ENCODE peak calls at places on chromosomes 7 and 10, in five cellular contexts. K is RPMI8226; V is transverse colon; E is activated effector memory CD4-positive, alpha-beta T cell treated with anti-CD3 and anti-CD28 coated beads, Interleukin-2, amount 50 U/mL, for 16 hours; L is NCI-H2029. N is an unnamed sample.

GRCh38 chr7:4738711-4739527 is 36.5 kb upstream of the AP5Z1 start:
- DNase-seq in K (no peak), V (no peak), E (no peak), L (peak; percentile 45), N (no peak)

GRCh38 chr10:67141300-67141699 is 215.5 kb downstream of the LRRTM3 start:
- DNase-seq in K (no peak), V (no peak), E (no peak), L (no peak), N (no peak)

GRCh38 chr7:142560166-142560565 is 189.1 kb upstream of the PRSS1 start:
- DNase-seq in K (no peak), V (no peak), E (no peak), L (no peak), N (no peak)

GRCh38 chr7:118918556-118918955 is 694.1 kb downstream of the ANKRD7 start:
- DNase-seq in K (peak; percentile 42), V (no peak), E (no peak), L (peak; percentile 29), N (no peak)

GRCh38 chr7:11239311-11239710 is 265.6 kb downstream of the PHF14 start:
- DNase-seq in K (no peak), V (no peak), E (no peak), L (no peak), N (no peak)

GRCh38 chr7:28573751-28574295 is 161.5 kb downstream of the CREB5 start:
- DNase-seq in K (peak; percentile 71), V (no peak), E (no peak), L (peak; percentile 47), N (no peak)

GRCh38 chr10:17961551-17962422 is 10.1 kb downstream of the SLC39A12 start:
- DNase-seq in K (no peak), V (no peak), E (no peak), L (no peak), N (no peak)

GRCh38 chr10:131921191-131921590 is 20.4 kb downstream of the PPP2R2D start:
- DNase-seq in K (no peak), V (no peak), E (no peak), L (no peak), N (no peak)

GRCh38 chr10:37667736-37668135 is 189.7 kb downstream of the ZNF248 start:
- DNase-seq in K (no peak), V (no peak), E (no peak), L (no peak), N (no peak)

GRCh38 chr10:43671659-43672555 is 23.2 kb upstream of the ZNF32 start:
- DNase-seq in K (peak; percentile 59), V (peak; percentile 30), E (peak; percentile 69), L (no peak), N (peak; percentile 17)

GRCh38 chr7:100547872-100548271 is 8.9 kb downstream of the AGFG2 start:
- DNase-seq in K (no peak), V (no peak), E (no peak), L (peak; percentile 76), N (no peak)

GRCh38 chr7:155371884-155372781 is 74.5 kb downstream of the INSIG1 start:
- DNase-seq in K (peak; percentile 53), V (no peak), E (no peak), L (no peak), N (no peak)

GRCh38 chr10:107614939-107615665 is 450.6 kb upstream of the SORCS1 start:
- DNase-seq in K (no peak), V (no peak), E (no peak), L (peak; percentile 37), N (no peak)

GRCh38 chr7:139714163-139714901 is 63.5 kb downstream of the HIPK2 start:
- DNase-seq in K (no peak), V (peak; percentile 54), E (no peak), L (no peak), N (no peak)

GRCh38 chr10:33238643-33239042 is 95.8 kb downstream of the NRP1 start:
- DNase-seq in K (no peak), V (no peak), E (no peak), L (no peak), N (no peak)

GRCh38 chr10:74643586-74643956 is 182.8 kb upstream of the KAT6B start:
- DNase-seq in K (no peak), V (no peak), E (no peak), L (no peak), N (no peak)

GRCh38 chr10:132006966-132007365 is 25.2 kb upstream of the BNIP3 start:
- DNase-seq in K (no peak), V (no peak), E (no peak), L (no peak), N (no peak)

GRCh38 chr7:112505495-112505894 is 24.7 kb downstream of the LSMEM1 start:
- DNase-seq in K (no peak), V (no peak), E (no peak), L (no peak), N (no peak)

GRCh38 chr7:23864984-23865383 is 155.0 kb downstream of the STK31 start:
- DNase-seq in K (no peak), V (no peak), E (no peak), L (no peak), N (no peak)

GRCh38 chr10:3018247-3018646 is 49.1 kb upstream of the PFKP start:
- DNase-seq in K (no peak), V (no peak), E (no peak), L (no peak), N (no peak)

GRCh38 chr7:14973712-14974428 is 71.3 kb upstream of the DGKB start:
- DNase-seq in K (no peak), V (no peak), E (no peak), L (no peak), N (no peak)

GRCh38 chr7:83072576-83073517 is 89.8 kb downstream of the PCLO start:
- DNase-seq in K (no peak), V (no peak), E (no peak), L (no peak), N (no peak)

GRCh38 chr7:129258649-129259389 is 34.0 kb downstream of the AHCYL2 start:
- DNase-seq in K (no peak), V (no peak), E (no peak), L (no peak), N (no peak)

GRCh38 chr7:131312838-131313237 is 14.8 kb upstream of the MKLN1 start:
- DNase-seq in K (no peak), V (no peak), E (no peak), L (no peak), N (no peak)

GRCh38 chr10:111113961-111114830 is 37.4 kb downstream of the ADRA2A start:
- DNase-seq in K (no peak), V (no peak), E (peak; percentile 30), L (no peak), N (no peak)

GRCh38 chr10:115963848-115964247 is 309.2 kb downstream of the GFRA1 start:
- DNase-seq in K (peak; percentile 7), V (no peak), E (no peak), L (no peak), N (no peak)

GRCh38 chr7:130112078-130112477 is 41.7 kb downstream of the KLHDC10 start:
- DNase-seq in K (no peak), V (no peak), E (no peak), L (no peak), N (no peak)

GRCh38 chr10:103652599-103653281 is 159.2 kb downstream of the NEURL1 start:
- DNase-seq in K (no peak), V (peak; percentile 76), E (no peak), L (peak; percentile 14), N (no peak)

GRCh38 chr7:29990931-29991330 is 1.3 kb upstream of the SCRN1 start:
- DNase-seq in K (no peak), V (no peak), E (no peak), L (no peak), N (no peak)

GRCh38 chr10:47340613-47341170 is 7.5 kb upstream of the RBP3 start:
- DNase-seq in K (peak; percentile 41), V (peak; percentile 82), E (peak; percentile 89), L (no peak), N (peak; percentile 49)

GRCh38 chr10:23081891-23082290 is 13.5 kb upstream of the MSRB2 start:
- DNase-seq in K (no peak), V (no peak), E (no peak), L (no peak), N (no peak)

GRCh38 chr7:140475747-140476333 is 3.5 kb downstream of the MKRN1 start:
- DNase-seq in K (peak; percentile 69), V (peak; percentile 62), E (peak; percentile 69), L (peak; percentile 48), N (peak; percentile 44)

GRCh38 chr7:12066561-12066960 is 144.5 kb upstream of the TMEM106B start:
- DNase-seq in K (no peak), V (no peak), E (no peak), L (no peak), N (no peak)

GRCh38 chr7:85070967-85071628 is 115.8 kb downstream of the SEMA3D start:
- DNase-seq in K (no peak), V (no peak), E (no peak), L (no peak), N (no peak)

GRCh38 chr7:112981966-112982365 is 104.7 kb downstream of the GPR85 start:
- DNase-seq in K (no peak), V (no peak), E (no peak), L (no peak), N (no peak)

GRCh38 chr7:102404005-102404861 is 8.1 kb downstream of the PRKRIP1 start:
- DNase-seq in K (peak; percentile 81), V (peak; percentile 28), E (peak; percentile 75), L (peak; percentile 53), N (peak; percentile 25)

N was measured in T follicular helper cell.